ENCODE peak calls at places on chromosomes 3 and 15, in eight cellular contexts. Z is stimulated activated CD8-positive, alpha-beta memory T cell treated with anti-CD3 and anti-CD28 coated beads, Interleukin-15, amount 100 ng/mL, for 1 hour; O is T-helper 1 cell; F is mesothelial cell of epicardium; U is anterior cingulate cortex; G is HuH-7; Q is NCI-H510A; M is activated naive CD8-positive, alpha-beta T cell treated with anti-CD3 and anti-CD28 coated beads, Interleukin-2, amount 50 U/mL, for 16 hours. I is an unnamed sample.

GRCh38 chr3:4698125-4698821 is 205.1 kb downstream of the ITPR1 start:
- DNase-seq in Z (no peak), O (no peak), F (no peak), U (no peak), G (no peak), Q (no peak), M (no peak), I (no peak)

GRCh38 chr3:111971533-111971932 is 7.3 kb upstream of the ABHD10 start:
- DNase-seq in Z (no peak), O (no peak), F (no peak), U (no peak), G (no peak), Q (peak), M (no peak), I (no peak)

GRCh38 chr3:8790529-8790928 is 21.1 kb upstream of the OXTR start:
- DNase-seq in Z (no peak), O (no peak), F (no peak), U (no peak), G (no peak), Q (no peak), M (no peak), I (no peak)

GRCh38 chr3:29241855-29242254 is 39.0 kb upstream of the RBMS3 start:
- DNase-seq in Z (no peak), O (no peak), F (no peak), U (no peak), G (no peak), Q (no peak), M (no peak), I (no peak)

GRCh38 chr3:149605902-149606301 is 51.9 kb downstream of the WWTR1 start:
- DNase-seq in Z (no peak), O (no peak), F (no peak), U (no peak), G (no peak), Q (no peak), M (no peak), I (no peak)

GRCh38 chr3:58603606-58604005 is 26.4 kb upstream of the FAM107A start:
- DNase-seq in Z (no peak), O (no peak), F (no peak), U (no peak), G (no peak), Q (no peak), M (no peak), I (no peak)

GRCh38 chr3:109023656-109024254 is 70.1 kb upstream of the GUCA1C start:
- DNase-seq in Z (no peak), O (peak), F (no peak), U (no peak), G (peak), Q (no peak), M (no peak), I (peak)

GRCh38 chr15:61929452-61929851 is 130.8 kb downstream of the VPS13C start:
- DNase-seq in Z (no peak), O (no peak), F (no peak), U (no peak), G (no peak), Q (no peak), M (no peak), I (no peak)

GRCh38 chr15:95912280-95912625 is 418.2 kb upstream of the NR2F2 start:
- DNase-seq in Z (no peak), O (no peak), F (no peak), U (no peak), G (peak), Q (no peak), M (no peak), I (no peak)

GRCh38 chr15:68407141-68407885 is 24.6 kb downstream of the ITGA11 start:
- DNase-seq in Z (no peak), O (no peak), F (no peak), U (no peak), G (no peak), Q (no peak), M (no peak), I (peak)

GRCh38 chr3:179194931-179195330 is 46.8 kb downstream of the PIK3CA start:
- DNase-seq in Z (no peak), O (no peak), F (no peak), U (no peak), G (no peak), Q (no peak), M (no peak), I (no peak)

GRCh38 chr15:81400640-81401236 is 26.7 kb upstream of the TMC3 start:
- DNase-seq in Z (no peak), O (no peak), F (no peak), U (no peak), G (peak), Q (no peak), M (no peak), I (peak)

GRCh38 chr15:31802761-31803160 is 227.6 kb upstream of the CHRNA7 start:
- DNase-seq in Z (no peak), O (no peak), F (no peak), U (no peak), G (no peak), Q (no peak), M (no peak), I (no peak)

GRCh38 chr3:152192050-152192449 is 76.7 kb upstream of the MBNL1 start:
- DNase-seq in Z (no peak), O (no peak), F (no peak), U (no peak), G (no peak), Q (no peak), M (no peak), I (no peak)

GRCh38 chr15:84909029-84909428 is 24.6 kb downstream of the SLC28A1 start:
- DNase-seq in Z (no peak), O (no peak), F (no peak), U (no peak), G (no peak), Q (no peak), M (no peak), I (no peak)

GRCh38 chr15:71506946-71507345 is 303.4 kb upstream of the NR2E3 start:
- DNase-seq in Z (no peak), O (no peak), F (no peak), U (no peak), G (no peak), Q (no peak), M (no peak), I (no peak)

GRCh38 chr3:179446501-179446900 is 4.8 kb downstream of the GNB4 start:
- DNase-seq in Z (no peak), O (no peak), F (no peak), U (no peak), G (peak), Q (no peak), M (no peak), I (no peak)

GRCh38 chr3:130504701-130505100 is 12.3 kb upstream of the COL6A6 start:
- DNase-seq in Z (no peak), O (no peak), F (no peak), U (no peak), G (no peak), Q (no peak), M (no peak), I (no peak)

GRCh38 chr3:81699921-81700320 is 61.5 kb downstream of the GBE1 start:
- DNase-seq in Z (no peak), O (no peak), F (no peak), U (no peak), G (no peak), Q (no peak), M (no peak), I (no peak)

GRCh38 chr3:39177708-39178332 is 14.6 kb downstream of the XIRP1 start:
- DNase-seq in Z (peak), O (peak), F (peak), U (peak), G (peak), Q (peak), M (peak), I (peak)

GRCh38 chr3:178048768-178049167 is 487.5 kb upstream of the KCNMB2 start:
- DNase-seq in Z (no peak), O (no peak), F (no peak), U (no peak), G (no peak), Q (no peak), M (no peak), I (no peak)

GRCh38 chr3:52507359-52507758 is 12.2 kb downstream of the STAB1 start:
- DNase-seq in Z (no peak), O (no peak), F (no peak), U (no peak), G (no peak), Q (no peak), M (no peak), I (no peak)

GRCh38 chr3:16140116-16140893 is 34.2 kb upstream of the GALNT15 start:
- DNase-seq in Z (no peak), O (no peak), F (no peak), U (no peak), G (no peak), Q (no peak), M (no peak), I (no peak)

GRCh38 chr3:159994182-159994581 is 5.5 kb downstream of the IL12A start:
- DNase-seq in Z (no peak), O (no peak), F (no peak), U (no peak), G (no peak), Q (no peak), M (no peak), I (peak)

GRCh38 chr15:82810863-82811421 is 1.5 kb downstream of the WHAMM start:
- DNase-seq in Z (no peak), O (peak), F (no peak), U (no peak), G (no peak), Q (no peak), M (no peak), I (no peak)